ENCODE peak calls at places on chromosomes 13 and 19, in ten cellular contexts. One of them, this sample, is unnamed.

GRCh38 chr19:6767081-6767356 is 216 bp downstream of the SH2D3A start:
- DNase-seq in erythroblast: no peak
- DNase-seq in IMR-90: no peak
- DNase-seq in tibial nerve: no peak
- DNase-seq in Kasumi-1: no peak
- DNase-seq in posterior cingulate gyrus: no peak
- DNase-seq in Peyer's patch: no peak
- DNase-seq in skeletal muscle cell: no peak
- DNase-seq in NCI-H1105 treated with DMSO at 0.1 percent for 48 hours: peak; percentile 12
- DNase-seq in smooth muscle cell of the brain vasculature: no peak
- DNase-seq in this sample: no peak

GRCh38 chr13:113555141-113555540 is 29.4 kb upstream of the TFDP1 start:
- DNase-seq in IMR-90: no peak
- DNase-seq in Peyer's patch: peak; percentile 25
- DNase-seq in tibial nerve: no peak
- DNase-seq in skeletal muscle cell: no peak
- DNase-seq in erythroblast: no peak
- DNase-seq in NCI-H1105 treated with DMSO at 0.1 percent for 48 hours: no peak
- DNase-seq in posterior cingulate gyrus: no peak
- DNase-seq in smooth muscle cell of the brain vasculature: no peak
- DNase-seq in Kasumi-1: no peak
- DNase-seq in this sample: no peak

GRCh38 chr19:23409392-23410048 is 14.2 kb upstream of the ZNF91 start:
- DNase-seq in skeletal muscle cell: no peak
- DNase-seq in posterior cingulate gyrus: no peak
- DNase-seq in tibial nerve: no peak
- DNase-seq in IMR-90: no peak
- DNase-seq in smooth muscle cell of the brain vasculature: no peak
- DNase-seq in Kasumi-1: no peak
- DNase-seq in erythroblast: no peak
- DNase-seq in NCI-H1105 treated with DMSO at 0.1 percent for 48 hours: no peak
- DNase-seq in Peyer's patch: peak; percentile 59
- DNase-seq in this sample: no peak

GRCh38 chr13:40115456-40115855 is 460.0 kb downstream of the COG6 start:
- DNase-seq in NCI-H1105 treated with DMSO at 0.1 percent for 48 hours: no peak
- DNase-seq in posterior cingulate gyrus: no peak
- DNase-seq in tibial nerve: no peak
- DNase-seq in skeletal muscle cell: no peak
- DNase-seq in Peyer's patch: no peak
- DNase-seq in erythroblast: no peak
- DNase-seq in smooth muscle cell of the brain vasculature: no peak
- DNase-seq in Kasumi-1: no peak
- DNase-seq in IMR-90: no peak
- DNase-seq in this sample: no peak

GRCh38 chr19:13788991-13789390 is 6.3 kb upstream of the ZSWIM4 start:
- DNase-seq in posterior cingulate gyrus: no peak
- DNase-seq in Kasumi-1: peak; percentile 61
- DNase-seq in skeletal muscle cell: peak; percentile 60
- DNase-seq in NCI-H1105 treated with DMSO at 0.1 percent for 48 hours: no peak
- DNase-seq in erythroblast: no peak
- DNase-seq in IMR-90: peak; percentile 88
- DNase-seq in smooth muscle cell of the brain vasculature: no peak
- DNase-seq in tibial nerve: no peak
- DNase-seq in Peyer's patch: peak; percentile 77
- DNase-seq in this sample: no peak

GRCh38 chr19:7177926-7178325 is 108.4 kb downstream of the ZNF557 start:
- DNase-seq in Peyer's patch: no peak
- DNase-seq in smooth muscle cell of the brain vasculature: no peak
- DNase-seq in skeletal muscle cell: no peak
- DNase-seq in posterior cingulate gyrus: no peak
- DNase-seq in NCI-H1105 treated with DMSO at 0.1 percent for 48 hours: no peak
- DNase-seq in erythroblast: no peak
- DNase-seq in Kasumi-1: no peak
- DNase-seq in tibial nerve: no peak
- DNase-seq in IMR-90: peak; percentile 50
- DNase-seq in this sample: no peak

GRCh38 chr19:51144482-51145045 is 2.5 kb downstream of the SIGLEC7 start:
- DNase-seq in smooth muscle cell of the brain vasculature: no peak
- DNase-seq in Peyer's patch: no peak
- DNase-seq in posterior cingulate gyrus: no peak
- DNase-seq in NCI-H1105 treated with DMSO at 0.1 percent for 48 hours: no peak
- DNase-seq in tibial nerve: no peak
- DNase-seq in Kasumi-1: no peak
- DNase-seq in IMR-90: no peak
- DNase-seq in erythroblast: no peak
- DNase-seq in skeletal muscle cell: no peak
- DNase-seq in this sample: no peak

GRCh38 chr13:33348366-33348765 is 62.8 kb upstream of the STARD13 start:
- DNase-seq in posterior cingulate gyrus: no peak
- DNase-seq in tibial nerve: no peak
- DNase-seq in skeletal muscle cell: no peak
- DNase-seq in IMR-90: peak; percentile 85
- DNase-seq in erythroblast: no peak
- DNase-seq in NCI-H1105 treated with DMSO at 0.1 percent for 48 hours: no peak
- DNase-seq in smooth muscle cell of the brain vasculature: no peak
- DNase-seq in Peyer's patch: no peak
- DNase-seq in Kasumi-1: no peak
- DNase-seq in this sample: no peak

GRCh38 chr19:39401549-39402416 is 4.9 kb upstream of the ZFP36 start:
- DNase-seq in smooth muscle cell of the brain vasculature: no peak
- DNase-seq in skeletal muscle cell: peak; percentile 72
- DNase-seq in posterior cingulate gyrus: no peak
- DNase-seq in IMR-90: peak; percentile 89
- DNase-seq in erythroblast: peak; percentile 88
- DNase-seq in tibial nerve: peak; percentile 69
- DNase-seq in NCI-H1105 treated with DMSO at 0.1 percent for 48 hours: no peak
- DNase-seq in Kasumi-1: no peak
- DNase-seq in Peyer's patch: peak; percentile 97
- DNase-seq in this sample: no peak

GRCh38 chr19:4910594-4911273 is 1.4 kb downstream of the UHRF1 start:
- DNase-seq in IMR-90: peak; percentile 64
- DNase-seq in posterior cingulate gyrus: peak; percentile 8
- DNase-seq in erythroblast: no peak
- DNase-seq in tibial nerve: peak; percentile 21
- DNase-seq in Kasumi-1: peak; percentile 89
- DNase-seq in Peyer's patch: peak; percentile 62
- DNase-seq in NCI-H1105 treated with DMSO at 0.1 percent for 48 hours: no peak
- DNase-seq in skeletal muscle cell: no peak
- DNase-seq in smooth muscle cell of the brain vasculature: no peak
- DNase-seq in this sample: no peak

GRCh38 chr13:62130016-62130970 is 714.6 kb upstream of the PCDH20 start:
- DNase-seq in posterior cingulate gyrus: no peak
- DNase-seq in erythroblast: no peak
- DNase-seq in skeletal muscle cell: no peak
- DNase-seq in smooth muscle cell of the brain vasculature: no peak
- DNase-seq in tibial nerve: no peak
- DNase-seq in Kasumi-1: no peak
- DNase-seq in Peyer's patch: no peak
- DNase-seq in NCI-H1105 treated with DMSO at 0.1 percent for 48 hours: no peak
- DNase-seq in IMR-90: no peak
- DNase-seq in this sample: no peak

GRCh38 chr13:26678796-26679195 is 81.8 kb downstream of the GPR12 start:
- DNase-seq in tibial nerve: no peak
- DNase-seq in skeletal muscle cell: no peak
- DNase-seq in IMR-90: no peak
- DNase-seq in Peyer's patch: no peak
- DNase-seq in smooth muscle cell of the brain vasculature: no peak
- DNase-seq in erythroblast: no peak
- DNase-seq in posterior cingulate gyrus: no peak
- DNase-seq in Kasumi-1: no peak
- DNase-seq in NCI-H1105 treated with DMSO at 0.1 percent for 48 hours: no peak
- DNase-seq in this sample: no peak

GRCh38 chr13:108700421-108701170 is 71.2 kb downstream of the MYO16 start:
- DNase-seq in IMR-90: peak; percentile 71
- DNase-seq in Kasumi-1: no peak
- DNase-seq in erythroblast: no peak
- DNase-seq in tibial nerve: no peak
- DNase-seq in Peyer's patch: no peak
- DNase-seq in skeletal muscle cell: peak; percentile 1
- DNase-seq in NCI-H1105 treated with DMSO at 0.1 percent for 48 hours: no peak
- DNase-seq in smooth muscle cell of the brain vasculature: peak; percentile 90
- DNase-seq in posterior cingulate gyrus: no peak
- DNase-seq in this sample: peak; percentile 14

GRCh38 chr13:91398413-91399188 is at the start of gene GPC5:
- DNase-seq in skeletal muscle cell: peak; percentile 14
- DNase-seq in Peyer's patch: peak; percentile 90
- DNase-seq in erythroblast: peak; percentile 85
- DNase-seq in Kasumi-1: peak; percentile 61
- DNase-seq in smooth muscle cell of the brain vasculature: no peak
- DNase-seq in IMR-90: peak; percentile 43
- DNase-seq in posterior cingulate gyrus: peak; percentile 80
- DNase-seq in NCI-H1105 treated with DMSO at 0.1 percent for 48 hours: peak; percentile 19
- DNase-seq in tibial nerve: peak; percentile 44
- DNase-seq in this sample: no peak

GRCh38 chr13:27424246-27425150 is at the start of gene GTF3A:
- DNase-seq in IMR-90: peak; percentile 82
- DNase-seq in NCI-H1105 treated with DMSO at 0.1 percent for 48 hours: peak; percentile 60
- DNase-seq in erythroblast: peak; percentile 96
- DNase-seq in tibial nerve: peak; percentile 53
- DNase-seq in smooth muscle cell of the brain vasculature: peak; percentile 57
- DNase-seq in posterior cingulate gyrus: peak; percentile 69
- DNase-seq in Peyer's patch: peak; percentile 93
- DNase-seq in Kasumi-1: peak; percentile 58
- DNase-seq in skeletal muscle cell: peak; percentile 45
- DNase-seq in this sample: peak; percentile 65

GRCh38 chr19:46674416-46675178 is 13.6 kb upstream of the DACT3 start:
- DNase-seq in skeletal muscle cell: no peak
- DNase-seq in erythroblast: no peak
- DNase-seq in smooth muscle cell of the brain vasculature: no peak
- DNase-seq in tibial nerve: no peak
- DNase-seq in IMR-90: peak; percentile 7
- DNase-seq in Peyer's patch: no peak
- DNase-seq in Kasumi-1: no peak
- DNase-seq in posterior cingulate gyrus: no peak
- DNase-seq in NCI-H1105 treated with DMSO at 0.1 percent for 48 hours: no peak
- DNase-seq in this sample: no peak

GRCh38 chr13:36875431-36875830 is 44.6 kb downstream of the SMAD9 start:
- DNase-seq in Kasumi-1: no peak
- DNase-seq in NCI-H1105 treated with DMSO at 0.1 percent for 48 hours: peak; percentile 5
- DNase-seq in IMR-90: peak; percentile 19
- DNase-seq in erythroblast: no peak
- DNase-seq in skeletal muscle cell: no peak
- DNase-seq in Peyer's patch: no peak
- DNase-seq in tibial nerve: no peak
- DNase-seq in smooth muscle cell of the brain vasculature: no peak
- DNase-seq in posterior cingulate gyrus: no peak
- DNase-seq in this sample: no peak

GRCh38 chr13:99307648-99308339 is 595 bp upstream of the GPR183 start:
- DNase-seq in Kasumi-1: no peak
- DNase-seq in IMR-90: peak; percentile 83
- DNase-seq in NCI-H1105 treated with DMSO at 0.1 percent for 48 hours: no peak
- DNase-seq in tibial nerve: no peak
- DNase-seq in smooth muscle cell of the brain vasculature: no peak
- DNase-seq in skeletal muscle cell: no peak
- DNase-seq in erythroblast: peak; percentile 73
- DNase-seq in posterior cingulate gyrus: no peak
- DNase-seq in Peyer's patch: peak; percentile 74
- DNase-seq in this sample: no peak

GRCh38 chr13:100520936-100521765 is 67.4 kb downstream of the GGACT start:
- DNase-seq in skeletal muscle cell: no peak
- DNase-seq in erythroblast: no peak
- DNase-seq in Kasumi-1: no peak
- DNase-seq in NCI-H1105 treated with DMSO at 0.1 percent for 48 hours: no peak
- DNase-seq in posterior cingulate gyrus: no peak
- DNase-seq in tibial nerve: no peak
- DNase-seq in smooth muscle cell of the brain vasculature: no peak
- DNase-seq in Peyer's patch: no peak
- DNase-seq in IMR-90: no peak
- DNase-seq in this sample: no peak

GRCh38 chr13:113493315-113493951 is 2.9 kb upstream of the DCUN1D2 start:
- DNase-seq in erythroblast: peak; percentile 86
- DNase-seq in Kasumi-1: peak; percentile 33
- DNase-seq in NCI-H1105 treated with DMSO at 0.1 percent for 48 hours: peak; percentile 7
- DNase-seq in tibial nerve: no peak
- DNase-seq in skeletal muscle cell: peak; percentile 92
- DNase-seq in posterior cingulate gyrus: no peak
- DNase-seq in Peyer's patch: no peak
- DNase-seq in IMR-90: peak; percentile 99
- DNase-seq in smooth muscle cell of the brain vasculature: peak; percentile 84
- DNase-seq in this sample: peak; percentile 93

GRCh38 chr13:110531671-110532083 is 29.8 kb downstream of the RAB20 start:
- DNase-seq in IMR-90: no peak
- DNase-seq in erythroblast: no peak
- DNase-seq in smooth muscle cell of the brain vasculature: no peak
- DNase-seq in Peyer's patch: no peak
- DNase-seq in NCI-H1105 treated with DMSO at 0.1 percent for 48 hours: no peak
- DNase-seq in Kasumi-1: no peak
- DNase-seq in posterior cingulate gyrus: no peak
- DNase-seq in tibial nerve: no peak
- DNase-seq in skeletal muscle cell: no peak
- DNase-seq in this sample: no peak

GRCh38 chr13:73722120-73722519 is 412.1 kb downstream of the KLF12 start:
- DNase-seq in smooth muscle cell of the brain vasculature: peak; percentile 28
- DNase-seq in Kasumi-1: peak; percentile 4
- DNase-seq in tibial nerve: no peak
- DNase-seq in Peyer's patch: no peak
- DNase-seq in posterior cingulate gyrus: no peak
- DNase-seq in skeletal muscle cell: peak; percentile 19
- DNase-seq in NCI-H1105 treated with DMSO at 0.1 percent for 48 hours: peak; percentile 1
- DNase-seq in erythroblast: no peak
- DNase-seq in IMR-90: peak; percentile 77
- DNase-seq in this sample: peak; percentile 18

GRCh38 chr19:40740747-40741146 is 9.5 kb downstream of the ACTMAP start:
- DNase-seq in skeletal muscle cell: no peak
- DNase-seq in IMR-90: no peak
- DNase-seq in NCI-H1105 treated with DMSO at 0.1 percent for 48 hours: no peak
- DNase-seq in Peyer's patch: no peak
- DNase-seq in erythroblast: no peak
- DNase-seq in smooth muscle cell of the brain vasculature: no peak
- DNase-seq in Kasumi-1: no peak
- DNase-seq in tibial nerve: peak; percentile 81
- DNase-seq in posterior cingulate gyrus: peak; percentile 74
- DNase-seq in this sample: peak; percentile 68

GRCh38 chr19:12126707-12127106 is 13.4 kb downstream of the ZNF20 start:
- DNase-seq in tibial nerve: no peak
- DNase-seq in skeletal muscle cell: no peak
- DNase-seq in posterior cingulate gyrus: no peak
- DNase-seq in smooth muscle cell of the brain vasculature: no peak
- DNase-seq in Peyer's patch: peak; percentile 54
- DNase-seq in Kasumi-1: peak; percentile 4
- DNase-seq in erythroblast: peak; percentile 32
- DNase-seq in NCI-H1105 treated with DMSO at 0.1 percent for 48 hours: no peak
- DNase-seq in IMR-90: peak; percentile 19
- DNase-seq in this sample: no peak

GRCh38 chr19:1233361-1233667 is 4.5 kb downstream of the CBARP start:
- DNase-seq in skeletal muscle cell: no peak
- DNase-seq in smooth muscle cell of the brain vasculature: no peak
- DNase-seq in NCI-H1105 treated with DMSO at 0.1 percent for 48 hours: no peak
- DNase-seq in posterior cingulate gyrus: no peak
- DNase-seq in Peyer's patch: no peak
- DNase-seq in IMR-90: no peak
- DNase-seq in Kasumi-1: no peak
- DNase-seq in erythroblast: no peak
- DNase-seq in tibial nerve: no peak
- DNase-seq in this sample: no peak

GRCh38 chr19:35657904-35658700 is 8.2 kb upstream of the UPK1A start:
- DNase-seq in Peyer's patch: no peak
- DNase-seq in tibial nerve: no peak
- DNase-seq in Kasumi-1: no peak
- DNase-seq in posterior cingulate gyrus: no peak
- DNase-seq in skeletal muscle cell: no peak
- DNase-seq in erythroblast: no peak
- DNase-seq in smooth muscle cell of the brain vasculature: no peak
- DNase-seq in NCI-H1105 treated with DMSO at 0.1 percent for 48 hours: no peak
- DNase-seq in IMR-90: no peak
- DNase-seq in this sample: no peak

GRCh38 chr13:101140087-101140770 is 276.1 kb downstream of the NALCN start:
- DNase-seq in Kasumi-1: no peak
- DNase-seq in NCI-H1105 treated with DMSO at 0.1 percent for 48 hours: no peak
- DNase-seq in skeletal muscle cell: no peak
- DNase-seq in posterior cingulate gyrus: no peak
- DNase-seq in tibial nerve: no peak
- DNase-seq in erythroblast: no peak
- DNase-seq in Peyer's patch: no peak
- DNase-seq in IMR-90: no peak
- DNase-seq in smooth muscle cell of the brain vasculature: no peak
- DNase-seq in this sample: no peak

GRCh38 chr13:114134944-114135610 is 2.7 kb upstream of the RASA3 start:
- DNase-seq in smooth muscle cell of the brain vasculature: no peak
- DNase-seq in skeletal muscle cell: no peak
- DNase-seq in IMR-90: no peak
- DNase-seq in Peyer's patch: no peak
- DNase-seq in erythroblast: no peak
- DNase-seq in posterior cingulate gyrus: no peak
- DNase-seq in Kasumi-1: no peak
- DNase-seq in tibial nerve: no peak
- DNase-seq in NCI-H1105 treated with DMSO at 0.1 percent for 48 hours: no peak
- DNase-seq in this sample: no peak

This sample was measured in fibroblast of the conjunctiva.